ENCODE peak calls at places on chromosomes 4 and X, in four cellular contexts. One of them, this sample, is unnamed.

GRCh38 chr4:129546531-129546930 is 450.6 kb downstream of the C4orf33 start:
- DNase-seq in CD8-positive, alpha-beta T cell: no peak
- DNase-seq in fibroblast of lung: no peak
- DNase-seq in mucosa of descending colon: no peak
- DNase-seq in this sample: no peak

GRCh38 chrX:69163936-69164741 is 1.1 kb downstream of the PJA1 start:
- DNase-seq in CD8-positive, alpha-beta T cell: peak; percentile 58
- DNase-seq in mucosa of descending colon: peak; percentile 71
- DNase-seq in fibroblast of lung: peak; percentile 17
- DNase-seq in this sample: no peak

GRCh38 chr4:114180481-114180880 is 201.0 kb upstream of the ARSJ start:
- DNase-seq in mucosa of descending colon: no peak
- DNase-seq in CD8-positive, alpha-beta T cell: peak; percentile 45
- DNase-seq in fibroblast of lung: peak; percentile 88
- DNase-seq in this sample: peak; percentile 41

GRCh38 chr4:90187148-90187884 is 60.1 kb downstream of the CCSER1 start:
- DNase-seq in fibroblast of lung: no peak
- DNase-seq in CD8-positive, alpha-beta T cell: no peak
- DNase-seq in mucosa of descending colon: no peak
- DNase-seq in this sample: no peak

GRCh38 chrX:133657455-133657854 is 242.2 kb upstream of the GPC4 start:
- DNase-seq in CD8-positive, alpha-beta T cell: no peak
- DNase-seq in fibroblast of lung: no peak
- DNase-seq in mucosa of descending colon: no peak
- DNase-seq in this sample: no peak

GRCh38 chr4:10075158-10075863 is 41.3 kb downstream of the WDR1 start:
- DNase-seq in CD8-positive, alpha-beta T cell: no peak
- DNase-seq in mucosa of descending colon: no peak
- DNase-seq in fibroblast of lung: no peak
- DNase-seq in this sample: no peak

GRCh38 chr4:163172666-163173065 is 6.0 kb upstream of the NAF1 start:
- DNase-seq in fibroblast of lung: no peak
- DNase-seq in CD8-positive, alpha-beta T cell: no peak
- DNase-seq in mucosa of descending colon: no peak
- DNase-seq in this sample: no peak

GRCh38 chrX:136822337-136823095 is 41.8 kb upstream of the ARHGEF6 start:
- DNase-seq in CD8-positive, alpha-beta T cell: no peak
- DNase-seq in fibroblast of lung: no peak
- DNase-seq in mucosa of descending colon: no peak
- DNase-seq in this sample: no peak

GRCh38 chr4:165872443-165873297 is at the start of gene TLL1:
- DNase-seq in fibroblast of lung: peak; percentile 31
- DNase-seq in CD8-positive, alpha-beta T cell: no peak
- DNase-seq in mucosa of descending colon: no peak
- DNase-seq in this sample: no peak

GRCh38 chr4:139243448-139244365 is 36.3 kb downstream of the MGARP start:
- DNase-seq in CD8-positive, alpha-beta T cell: no peak
- DNase-seq in fibroblast of lung: peak; percentile 99
- DNase-seq in mucosa of descending colon: no peak
- DNase-seq in this sample: peak; percentile 99

GRCh38 chr4:159155119-159155518 is 52.2 kb downstream of the RAPGEF2 start:
- DNase-seq in CD8-positive, alpha-beta T cell: no peak
- DNase-seq in mucosa of descending colon: no peak
- DNase-seq in fibroblast of lung: no peak
- DNase-seq in this sample: no peak

GRCh38 chr4:173230077-173230476 is 61.5 kb downstream of the GALNT7 start:
- DNase-seq in CD8-positive, alpha-beta T cell: no peak
- DNase-seq in mucosa of descending colon: no peak
- DNase-seq in fibroblast of lung: no peak
- DNase-seq in this sample: no peak

GRCh38 chr4:176290520-176290919 is 21.5 kb upstream of the ASB5 start:
- DNase-seq in fibroblast of lung: no peak
- DNase-seq in CD8-positive, alpha-beta T cell: no peak
- DNase-seq in mucosa of descending colon: no peak
- DNase-seq in this sample: no peak

GRCh38 chr4:124202106-124202505 is 510.4 kb downstream of the ANKRD50 start:
- DNase-seq in mucosa of descending colon: no peak
- DNase-seq in fibroblast of lung: peak; percentile 41
- DNase-seq in CD8-positive, alpha-beta T cell: no peak
- DNase-seq in this sample: no peak

GRCh38 chr4:140019619-140020367 is 134.2 kb downstream of the MAML3 start:
- DNase-seq in fibroblast of lung: no peak
- DNase-seq in CD8-positive, alpha-beta T cell: no peak
- DNase-seq in mucosa of descending colon: no peak
- DNase-seq in this sample: no peak

GRCh38 chr4:48780867-48781219 is 764 bp upstream of the FRYL start:
- DNase-seq in CD8-positive, alpha-beta T cell: peak; percentile 43
- DNase-seq in mucosa of descending colon: no peak
- DNase-seq in fibroblast of lung: peak; percentile 53
- DNase-seq in this sample: no peak

GRCh38 chrX:70041993-70042392 is 7.7 kb downstream of the AWAT2 start:
- DNase-seq in mucosa of descending colon: no peak
- DNase-seq in fibroblast of lung: no peak
- DNase-seq in CD8-positive, alpha-beta T cell: no peak
- DNase-seq in this sample: no peak

GRCh38 chr4:80202784-80203553 is 5.7 kb downstream of the PRDM8 start:
- DNase-seq in fibroblast of lung: peak; percentile 54
- DNase-seq in mucosa of descending colon: peak; percentile 77
- DNase-seq in CD8-positive, alpha-beta T cell: peak; percentile 50
- DNase-seq in this sample: no peak

GRCh38 chr4:184396001-184396400 is 78.3 kb downstream of the IRF2 start:
- DNase-seq in fibroblast of lung: no peak
- DNase-seq in mucosa of descending colon: no peak
- DNase-seq in CD8-positive, alpha-beta T cell: no peak
- DNase-seq in this sample: no peak

GRCh38 chr4:76979236-76979635 is 29.7 kb downstream of the SEPTIN11 start:
- DNase-seq in CD8-positive, alpha-beta T cell: no peak
- DNase-seq in fibroblast of lung: no peak
- DNase-seq in mucosa of descending colon: no peak
- DNase-seq in this sample: no peak

GRCh38 chrX:66163849-66164401 is at the start of gene HEPH:
- DNase-seq in CD8-positive, alpha-beta T cell: no peak
- DNase-seq in mucosa of descending colon: no peak
- DNase-seq in fibroblast of lung: peak; percentile 52
- DNase-seq in this sample: peak; percentile 5

GRCh38 chr4:1317177-1318045 is 27.7 kb downstream of the MAEA start:
- DNase-seq in mucosa of descending colon: peak; percentile 40
- DNase-seq in CD8-positive, alpha-beta T cell: no peak
- DNase-seq in fibroblast of lung: no peak
- DNase-seq in this sample: no peak

GRCh38 chr4:138310991-138311390 is 68.8 kb upstream of the SLC7A11 start:
- DNase-seq in CD8-positive, alpha-beta T cell: no peak
- DNase-seq in mucosa of descending colon: no peak
- DNase-seq in fibroblast of lung: peak; percentile 87
- DNase-seq in this sample: peak; percentile 45

GRCh38 chr4:77877771-77878170 is 15.1 kb downstream of the MRPL1 start:
- DNase-seq in mucosa of descending colon: no peak
- DNase-seq in CD8-positive, alpha-beta T cell: no peak
- DNase-seq in fibroblast of lung: no peak
- DNase-seq in this sample: no peak

GRCh38 chrX:19539665-19540064 is 24.4 kb upstream of the MAP3K15 start:
- DNase-seq in fibroblast of lung: no peak
- DNase-seq in CD8-positive, alpha-beta T cell: no peak
- DNase-seq in mucosa of descending colon: no peak
- DNase-seq in this sample: no peak

GRCh38 chrX:103562801-103563200 is 22.5 kb upstream of the TCEAL4 start:
- DNase-seq in fibroblast of lung: no peak
- DNase-seq in CD8-positive, alpha-beta T cell: no peak
- DNase-seq in mucosa of descending colon: no peak
- DNase-seq in this sample: no peak

GRCh38 chrX:11381464-11381863 is 88.3 kb downstream of the AMELX start:
- DNase-seq in CD8-positive, alpha-beta T cell: no peak
- DNase-seq in fibroblast of lung: peak; percentile 45
- DNase-seq in mucosa of descending colon: no peak
- DNase-seq in this sample: peak; percentile 24

GRCh38 chr4:4519296-4519898 is 22.5 kb downstream of the STX18 start:
- DNase-seq in fibroblast of lung: no peak
- DNase-seq in CD8-positive, alpha-beta T cell: no peak
- DNase-seq in mucosa of descending colon: no peak
- DNase-seq in this sample: no peak
- TF ChIP-seq CTCF in fibroblast of lung: peak; percentile 65
- TF ChIP-seq CTCF in CD8-positive, alpha-beta T cell: peak; percentile 17
- TF ChIP-seq CTCF in mucosa of descending colon: no peak
- TF ChIP-seq CTCF in this sample: peak; percentile 66

GRCh38 chrX:118990512-118991227 is 16.3 kb downstream of the LONRF3 start:
- DNase-seq in fibroblast of lung: no peak
- DNase-seq in CD8-positive, alpha-beta T cell: no peak
- DNase-seq in mucosa of descending colon: no peak
- DNase-seq in this sample: no peak

GRCh38 chrX:118988913-118989312 is 14.5 kb downstream of the LONRF3 start:
- DNase-seq in CD8-positive, alpha-beta T cell: no peak
- DNase-seq in fibroblast of lung: no peak
- DNase-seq in mucosa of descending colon: no peak
- DNase-seq in this sample: no peak

DNA sequence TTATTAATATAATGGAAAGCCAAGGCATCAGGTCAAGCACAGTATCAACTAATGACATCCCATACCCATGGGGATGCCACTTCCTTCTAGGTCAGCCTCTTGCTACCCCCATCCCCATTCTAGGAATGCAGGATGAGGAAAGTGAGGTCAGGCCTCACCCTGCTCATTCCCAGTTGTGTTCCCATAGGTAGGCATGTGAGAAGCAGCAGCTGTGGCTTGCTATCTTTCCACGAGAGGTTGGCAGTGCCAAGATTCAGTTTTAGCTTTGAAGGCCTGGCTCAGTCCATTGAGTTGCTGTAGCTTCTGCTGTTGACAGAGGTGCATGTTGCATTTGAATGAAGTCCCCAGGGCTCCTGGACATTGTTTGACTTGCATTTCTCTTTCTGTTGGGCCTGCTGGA is 15.5 kb downstream of the LONRF3 start:
- DNase-seq in CD8-positive, alpha-beta T cell: no peak
- DNase-seq in fibroblast of lung: no peak
- DNase-seq in mucosa of descending colon: no peak
- DNase-seq in this sample: no peak
- TF ChIP-seq CTCF in CD8-positive, alpha-beta T cell: no peak
- TF ChIP-seq CTCF in fibroblast of lung: no peak
- TF ChIP-seq CTCF in mucosa of descending colon: no peak
- TF ChIP-seq CTCF in this sample: no peak

GRCh38 chr4:71189471-71189870 is 149.3 kb upstream of the SLC4A4 start:
- DNase-seq in mucosa of descending colon: no peak
- DNase-seq in fibroblast of lung: peak; percentile 80
- DNase-seq in CD8-positive, alpha-beta T cell: no peak
- DNase-seq in this sample: no peak
- TF ChIP-seq CTCF in mucosa of descending colon: no peak
- TF ChIP-seq CTCF in fibroblast of lung: peak; percentile 9
- TF ChIP-seq CTCF in CD8-positive, alpha-beta T cell: no peak
- TF ChIP-seq CTCF in this sample: no peak

GRCh38 chrX:153969125-153969903 is 2.3 kb downstream of the HCFC1 start:
- DNase-seq in CD8-positive, alpha-beta T cell: peak; percentile 11
- DNase-seq in fibroblast of lung: no peak
- DNase-seq in mucosa of descending colon: no peak
- DNase-seq in this sample: no peak
- TF ChIP-seq CTCF in CD8-positive, alpha-beta T cell: no peak
- TF ChIP-seq CTCF in fibroblast of lung: no peak
- TF ChIP-seq CTCF in mucosa of descending colon: no peak
- TF ChIP-seq CTCF in this sample: no peak

GRCh38 chr4:161403781-161404180 is 760.0 kb downstream of the FSTL5 start:
- DNase-seq in CD8-positive, alpha-beta T cell: no peak
- DNase-seq in mucosa of descending colon: no peak
- DNase-seq in fibroblast of lung: peak; percentile 49
- DNase-seq in this sample: no peak
- TF ChIP-seq CTCF in CD8-positive, alpha-beta T cell: no peak
- TF ChIP-seq CTCF in mucosa of descending colon: no peak
- TF ChIP-seq CTCF in fibroblast of lung: no peak
- TF ChIP-seq CTCF in this sample: no peak

GRCh38 chr4:146179784-146180405 is 4.4 kb downstream of the LSM6 start:
- DNase-seq in mucosa of descending colon: no peak
- DNase-seq in CD8-positive, alpha-beta T cell: no peak
- DNase-seq in fibroblast of lung: no peak
- DNase-seq in this sample: no peak

DNA sequence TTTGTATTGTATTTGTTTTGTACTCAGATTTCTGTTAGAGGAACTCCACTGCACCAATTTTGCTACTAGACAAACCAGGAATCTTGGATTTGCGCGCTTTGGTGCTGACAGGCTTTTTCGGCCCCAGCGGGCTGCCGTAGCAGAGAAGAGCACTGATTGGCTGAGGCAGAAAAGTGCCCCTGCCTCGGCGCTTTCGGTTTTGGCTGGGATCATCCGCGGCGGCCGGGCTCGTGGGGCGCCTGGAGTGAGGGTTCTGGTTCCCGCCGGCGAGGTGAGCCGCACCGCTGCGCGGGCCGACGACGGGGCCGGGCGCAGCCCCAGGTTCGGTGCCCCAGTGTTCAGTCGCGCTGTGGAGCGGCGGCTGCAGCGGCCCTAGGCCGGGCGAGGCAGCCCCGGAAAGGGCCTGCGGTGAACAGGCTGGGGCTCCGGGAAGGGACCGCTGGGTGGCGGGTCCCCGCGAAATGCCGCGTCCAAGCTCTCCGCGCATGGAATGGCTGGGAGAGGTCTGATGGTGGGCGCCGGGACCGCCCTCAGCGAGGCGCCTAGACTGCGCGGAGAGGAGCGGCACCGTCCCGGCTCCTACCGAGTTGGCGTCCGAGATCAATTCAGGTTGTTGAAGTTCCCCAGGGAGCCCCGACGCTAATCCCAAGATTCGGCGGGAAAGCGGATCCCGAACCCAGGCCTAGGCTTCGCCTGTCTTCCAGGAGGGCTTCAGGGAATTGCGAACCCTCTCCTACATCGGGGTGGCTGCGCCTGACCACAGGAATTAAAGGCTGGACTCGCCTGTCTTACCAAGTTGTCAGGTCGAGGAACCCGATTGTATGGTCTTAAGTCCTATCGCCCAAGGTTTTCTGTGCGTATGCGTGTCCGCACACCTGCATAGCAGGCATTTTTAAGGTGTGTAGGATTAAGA is at the start of gene LSM6:
- DNase-seq in CD8-positive, alpha-beta T cell: peak; percentile 79
- DNase-seq in fibroblast of lung: peak; percentile 87
- DNase-seq in mucosa of descending colon: peak; percentile 89
- DNase-seq in this sample: peak; percentile 53
- TF ChIP-seq CTCF in CD8-positive, alpha-beta T cell: no peak
- TF ChIP-seq CTCF in fibroblast of lung: no peak
- TF ChIP-seq CTCF in mucosa of descending colon: no peak
- TF ChIP-seq CTCF in this sample: peak; percentile 1

This sample was measured in AG09309.